ENCODE peak calls at places on chromosomes 1 and 21, in nine cellular contexts. Z is activated CD4-positive, CD25-positive, alpha-beta regulatory T cell; A is tibial artery; O is SK-MEL-5; D is mucosa of descending colon; J is EH; I is hepatic stellate cell; E is HuH-7; S is activated effector memory CD4-positive, alpha-beta T cell treated with anti-CD3 and anti-CD28 coated beads, Interleukin-2, amount 50 U/mL, for 16 hours. R is an unnamed sample.

GRCh38 chr1:8077120-8077573 is 51.0 kb upstream of the ERRFI1 start:
- DNase-seq in A (peak; percentile 82), J (peak; percentile 96), I (peak; percentile 81), O (no peak), S (no peak), Z (no peak), D (peak; percentile 53), E (no peak), R (no peak)

GRCh38 chr1:104856091-104856490 is 1106.4 kb downstream of the AMY1C start:
- DNase-seq in I (no peak), A (no peak), E (no peak), Z (no peak), S (peak; percentile 47), J (no peak), O (no peak), D (no peak), R (no peak)

GRCh38 chr1:235642943-235643371 is 6.6 kb downstream of the GNG4 start:
- DNase-seq in E (no peak), D (no peak), O (no peak), J (no peak), I (no peak), A (no peak), Z (no peak), S (no peak), R (no peak)

GRCh38 chr1:116738673-116739370 is 15.4 kb upstream of the CD2 start:
- DNase-seq in I (no peak), D (no peak), O (no peak), J (no peak), E (no peak), A (no peak), S (peak; percentile 87), Z (no peak), R (no peak)

GRCh38 chr1:161187311-161187710 is 10.0 kb upstream of the B4GALT3 start:
- DNase-seq in S (no peak), Z (no peak), A (peak; percentile 53), O (no peak), J (no peak), E (no peak), I (no peak), D (no peak), R (no peak)

GRCh38 chr1:79899914-79900313 is 893.4 kb upstream of the ADGRL4 start:
- DNase-seq in Z (no peak), A (no peak), O (no peak), S (no peak), E (no peak), D (no peak), J (peak; percentile 99), I (peak; percentile 64), R (no peak)

GRCh38 chr1:24910751-24911650 is 19.1 kb downstream of the RUNX3 start:
- DNase-seq in Z (peak; percentile 58), E (peak; percentile 77), D (peak; percentile 51), I (no peak), S (peak; percentile 87), J (peak; percentile 45), A (no peak), O (peak; percentile 90), R (no peak)

GRCh38 chr1:38831753-38832734 is 27.5 kb downstream of the RRAGC start:
- DNase-seq in D (no peak), Z (no peak), A (no peak), E (no peak), I (no peak), J (peak; percentile 10), S (no peak), O (no peak), R (no peak)

GRCh38 chr1:117606608-117607261 is 887 bp downstream of the TENT5C start:
- DNase-seq in D (peak; percentile 65), Z (peak; percentile 11), O (no peak), I (peak; percentile 32), S (peak; percentile 86), E (no peak), J (peak; percentile 57), A (no peak), R (no peak)

GRCh38 chr1:39109653-39110052 is 83.5 kb downstream of the NDUFS5 start:
- DNase-seq in O (no peak), E (no peak), A (no peak), Z (no peak), J (no peak), D (no peak), S (no peak), I (no peak), R (no peak)

GRCh38 chr1:72281637-72282270 is 585 bp downstream of the NEGR1 start:
- DNase-seq in I (no peak), O (no peak), A (peak; percentile 64), J (peak; percentile 14), D (peak; percentile 4), Z (no peak), E (no peak), S (no peak), R (no peak)

GRCh38 chr1:23123528-23123927 is 45.1 kb downstream of the LUZP1 start:
- DNase-seq in E (no peak), S (no peak), D (peak; percentile 32), J (no peak), Z (no peak), O (no peak), I (no peak), A (no peak), R (no peak)

GRCh38 chr1:44566281-44567046 is 107.8 kb downstream of the TMEM53 start:
- DNase-seq in O (no peak), I (no peak), D (no peak), Z (no peak), S (no peak), A (no peak), E (no peak), J (no peak), R (no peak)

GRCh38 chr1:8155528-8156186 is 129.5 kb upstream of the ERRFI1 start:
- DNase-seq in I (no peak), A (no peak), D (no peak), S (no peak), O (no peak), J (peak; percentile 27), Z (no peak), E (peak; percentile 31), R (no peak)

GRCh38 chr1:55916480-55916879 is 662.9 kb downstream of the PLPP3 start:
- DNase-seq in J (peak; percentile 85), O (no peak), Z (no peak), D (no peak), I (peak; percentile 16), S (no peak), A (no peak), E (no peak), R (no peak)

GRCh38 chr21:45990049-45990711 is 8.6 kb downstream of the COL6A1 start:
- DNase-seq in I (no peak), Z (no peak), O (no peak), J (no peak), S (peak; percentile 57), A (no peak), D (no peak), E (no peak), R (peak; percentile 10)

GRCh38 chr1:63731117-63732043 is 42.4 kb upstream of the ROR1 start:
- DNase-seq in O (peak; percentile 3), D (peak; percentile 31), A (peak; percentile 72), J (peak; percentile 84), E (no peak), S (no peak), I (peak; percentile 42), Z (no peak), R (no peak)

GRCh38 chr21:31921079-31921478 is 48.3 kb downstream of the HUNK start:
- DNase-seq in D (no peak), J (peak; percentile 66), Z (no peak), O (no peak), E (no peak), S (no peak), I (no peak), A (no peak), R (no peak)

GRCh38 chr1:211630236-211631081 is 45.0 kb downstream of the NEK2 start:
- DNase-seq in J (peak; percentile 21), O (peak; percentile 22), A (no peak), E (no peak), S (no peak), D (no peak), I (no peak), Z (no peak), R (peak; percentile 88)

GRCh38 chr1:10909697-10910489 is 102.6 kb upstream of the TARDBP start:
- DNase-seq in Z (peak; percentile 52), E (peak; percentile 74), S (peak; percentile 90), A (no peak), O (peak; percentile 59), D (peak; percentile 79), I (no peak), J (peak; percentile 27), R (peak; percentile 78)

GRCh38 chr1:111690306-111690617 is 48.9 kb downstream of the INKA2 start:
- DNase-seq in J (peak; percentile 96), Z (no peak), S (no peak), E (no peak), A (no peak), O (peak; percentile 52), D (peak; percentile 44), I (peak; percentile 30), R (peak; percentile 43)

GRCh38 chr1:199079994-199080393 is 441.2 kb downstream of the PTPRC start:
- DNase-seq in A (no peak), E (no peak), S (no peak), O (no peak), Z (no peak), J (no peak), I (no peak), D (no peak), R (no peak)

GRCh38 chr1:117824612-117825011 is 104.8 kb downstream of the GDAP2 start:
- DNase-seq in E (no peak), O (no peak), A (peak; percentile 66), S (no peak), I (no peak), Z (no peak), D (no peak), J (peak; percentile 91), R (no peak)

GRCh38 chr1:182260516-182260915 is 131.1 kb downstream of the GLUL start:
- DNase-seq in E (no peak), O (no peak), I (no peak), J (no peak), D (no peak), A (no peak), Z (no peak), S (no peak), R (no peak)

GRCh38 chr1:111204211-111204883 is 3.9 kb upstream of the DENND2D start:
- DNase-seq in A (peak; percentile 71), O (no peak), S (peak; percentile 90), E (no peak), J (no peak), D (peak; percentile 89), Z (peak; percentile 46), I (no peak), R (no peak)

GRCh38 chr1:98382586-98382985 is 278.9 kb upstream of the SNX7 start:
- DNase-seq in J (no peak), S (no peak), A (no peak), I (no peak), Z (no peak), O (no peak), D (no peak), E (no peak), R (no peak)

GRCh38 chr1:239718571-239718970 is 332.2 kb downstream of the CHRM3 start:
- DNase-seq in D (no peak), J (no peak), Z (no peak), O (no peak), S (no peak), A (no peak), E (no peak), I (no peak), R (no peak)

GRCh38 chr1:234553241-234554156 is 56.5 kb downstream of the IRF2BP2 start:
- DNase-seq in S (peak; percentile 4), D (no peak), I (peak; percentile 69), J (peak; percentile 97), Z (no peak), E (no peak), A (no peak), O (peak; percentile 28), R (peak; percentile 82)

GRCh38 chr1:57041901-57042300 is 76.1 kb upstream of the C8B start:
- DNase-seq in D (no peak), J (no peak), S (no peak), I (no peak), O (no peak), Z (no peak), A (no peak), E (no peak), R (no peak)

GRCh38 chr1:30106125-30106524 is 617.3 kb downstream of the MATN1 start:
- DNase-seq in D (peak; percentile 42), Z (no peak), O (peak; percentile 57), J (peak; percentile 51), I (peak; percentile 65), S (no peak), E (peak; percentile 69), A (no peak), R (peak; percentile 63)

GRCh38 chr1:30515746-30516504 is 207.5 kb downstream of the MATN1 start:
- DNase-seq in O (no peak), E (no peak), J (no peak), I (no peak), D (no peak), A (peak; percentile 54), S (no peak), Z (no peak), R (no peak)